ENCODE peak calls at places on chromosomes 12 and 14, in nine cellular contexts. F is HFF-Myc, H is RWPE1, W is HepG2, U is fibroblast of mammary gland, Z is foreskin fibroblast, C is cardiac muscle cell, L is esophagus squamous epithelium, R is A549. K is an unnamed sample.
A peak's percentile ranks its signal among the peaks of the same experiment; 100 is the strongest.

GRCh38 chr12:20189767-20190166 is 178.6 kb upstream of the PDE3A start:
- DNase-seq in F (no peak), U (no peak), C (no peak), R (no peak), L (no peak), Z (no peak), H (no peak), W (no peak), K (no peak)

GRCh38 chr14:105185001-105185400 is 3.9 kb upstream of the NUDT14 start:
- DNase-seq in W (no peak), R (no peak), L (no peak), H (no peak), Z (no peak), U (no peak), F (no peak), C (no peak), K (no peak)

GRCh38 chr12:89461190-89461589 is 63.4 kb downstream of the GALNT4 start:
- DNase-seq in W (no peak), H (no peak), L (no peak), C (peak; percentile 37), R (no peak), Z (no peak), F (no peak), U (peak; percentile 20), K (peak; percentile 63)

GRCh38 chr12:106342397-106343212 is 14.9 kb upstream of the POLR3B start:
- DNase-seq in Z (peak; percentile 75), C (peak; percentile 71), U (peak; percentile 89), L (no peak), F (peak; percentile 27), R (peak; percentile 44), W (peak; percentile 39), H (peak; percentile 51), K (peak; percentile 74)

GRCh38 chr14:89108608-89109007 is 284.2 kb downstream of the TTC8 start:
- DNase-seq in C (no peak), L (no peak), F (no peak), Z (no peak), U (no peak), H (no peak), R (no peak), W (no peak), K (no peak)

GRCh38 chr14:24848427-24848826 is 201.5 kb downstream of the STXBP6 start:
- DNase-seq in F (no peak), L (no peak), C (peak; percentile 46), U (peak; percentile 74), Z (peak; percentile 64), W (no peak), R (no peak), H (no peak), K (peak; percentile 71)

GRCh38 chr14:51807355-51807754 is 53.1 kb upstream of the GNG2 start:
- DNase-seq in L (no peak), H (no peak), W (no peak), F (no peak), U (peak; percentile 83), R (no peak), C (peak; percentile 7), Z (no peak), K (no peak)

GRCh38 chr12:110853856-110854255 is 7.1 kb downstream of the CCDC63 start:
- DNase-seq in F (no peak), Z (no peak), U (no peak), R (no peak), C (peak; percentile 76), H (no peak), W (no peak), L (no peak), K (no peak)

GRCh38 chr14:32809255-32809654 is 129.4 kb upstream of the NPAS3 start:
- DNase-seq in C (no peak), R (no peak), W (no peak), H (no peak), F (no peak), Z (no peak), L (no peak), U (no peak), K (no peak)

GRCh38 chr14:94844593-94844992 is 74.7 kb upstream of the GSC start:
- DNase-seq in F (no peak), W (no peak), U (no peak), H (no peak), R (no peak), Z (no peak), C (no peak), L (no peak), K (no peak)

GRCh38 chr14:100841445-100842403 is 15.8 kb downstream of the MEG3 start:
- DNase-seq in W (no peak), Z (no peak), C (no peak), F (no peak), R (no peak), H (no peak), L (no peak), U (no peak), K (no peak)

GRCh38 chr12:32334384-32334783 is 65.0 kb upstream of the FGD4 start:
- DNase-seq in W (no peak), U (no peak), H (no peak), R (no peak), Z (no peak), C (no peak), L (no peak), F (no peak), K (no peak)

GRCh38 chr12:91914701-91915100 is 230.9 kb downstream of the BTG1 start:
- DNase-seq in H (no peak), U (no peak), C (no peak), Z (no peak), R (no peak), F (no peak), L (no peak), W (no peak), K (no peak)

GRCh38 chr12:69916541-69917270 is 91.7 kb downstream of the MYRFL start:
- DNase-seq in R (no peak), F (no peak), Z (no peak), W (no peak), H (no peak), L (no peak), U (peak; percentile 22), C (peak; percentile 31), K (no peak)

GRCh38 chr12:123120452-123121166 is 30.3 kb downstream of the PITPNM2 start:
- DNase-seq in F (no peak), L (no peak), Z (peak; percentile 38), C (no peak), R (no peak), W (no peak), U (peak; percentile 51), H (no peak), K (no peak)

GRCh38 chr12:92064420-92064819 is 81.2 kb downstream of the BTG1 start:
- DNase-seq in W (peak; percentile 30), L (no peak), U (no peak), R (peak; percentile 49), F (no peak), C (no peak), Z (no peak), H (no peak), K (peak; percentile 40)

GRCh38 chr12:2624543-2625266 is 170.1 kb upstream of the FKBP4 start:
- DNase-seq in W (no peak), F (peak; percentile 33), C (peak; percentile 18), R (peak; percentile 55), H (peak; percentile 43), L (no peak), Z (peak; percentile 21), U (peak; percentile 30), K (peak; percentile 45)

GRCh38 chr12:94707892-94708291 is 57.5 kb upstream of the TMCC3 start:
- DNase-seq in C (peak; percentile 84), H (no peak), L (no peak), Z (peak; percentile 38), F (no peak), U (peak; percentile 51), R (no peak), W (no peak), K (peak; percentile 73)

GRCh38 chr12:3275171-3276041 is 198.2 kb downstream of the TSPAN9 start:
- DNase-seq in H (peak; percentile 74), W (peak; percentile 31), U (peak; percentile 59), Z (peak; percentile 58), R (peak; percentile 62), L (no peak), C (peak; percentile 77), F (no peak), K (peak; percentile 68)

GRCh38 chr12:95371571-95371970 is 102.4 kb upstream of the METAP2 start:
- DNase-seq in C (no peak), F (no peak), U (no peak), Z (peak; percentile 7), R (no peak), L (no peak), W (no peak), H (no peak), K (no peak)

GRCh38 chr12:95997911-95998510 is 1.9 kb upstream of the HAL start:
- DNase-seq in C (no peak), H (peak; percentile 5), R (no peak), U (peak; percentile 2), F (no peak), W (peak; percentile 5), Z (no peak), L (no peak), K (no peak)

GRCh38 chr14:35369701-35370191 is 34.8 kb downstream of the NFKBIA start:
- DNase-seq in W (no peak), F (no peak), H (peak; percentile 89), C (no peak), U (peak; percentile 49), Z (no peak), L (no peak), R (peak; percentile 73), K (no peak)

GRCh38 chr14:86961106-86961716 is 1031.8 kb downstream of the GALC start:
- DNase-seq in L (no peak), W (peak; percentile 9), F (no peak), H (peak; percentile 8), U (peak; percentile 32), C (no peak), Z (no peak), R (peak; percentile 18), K (no peak)
- TF ChIP-seq CTCF in L (no peak), W (peak; percentile 60), F (peak; percentile 48), H (no peak), U (peak; percentile 62), C (no peak), Z (peak; percentile 32), R (no peak), K (peak; percentile 12)

DNA sequence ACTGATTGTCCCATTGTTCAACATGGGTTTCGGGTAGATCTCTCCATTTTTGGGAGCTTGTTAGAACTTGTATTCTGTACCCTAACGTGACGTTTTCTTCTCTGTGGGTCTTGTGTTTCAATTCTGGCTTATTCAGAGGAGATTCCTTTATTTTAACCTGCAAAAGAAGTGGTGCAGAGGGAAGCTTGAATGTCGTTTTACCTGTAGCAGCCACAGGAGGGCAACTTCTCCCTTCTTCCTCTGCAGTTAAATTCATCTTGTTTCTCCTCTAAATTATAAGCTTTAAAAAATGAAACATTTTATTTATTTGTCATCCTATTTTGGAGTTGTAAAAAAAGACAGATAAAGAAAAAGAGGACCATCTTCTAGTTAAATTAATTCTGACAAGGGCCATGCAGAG is 13.7 kb upstream of the CLEC4D start:
- DNase-seq in C (no peak), U (no peak), Z (no peak), L (no peak), W (no peak), F (no peak), R (no peak), H (no peak), K (no peak)
- TF ChIP-seq CTCF in C (no peak), U (no peak), Z (no peak), L (no peak), W (no peak), F (no peak), R (no peak), H (no peak), K (no peak)

GRCh38 chr12:48937170-48937569 is 11.9 kb upstream of the FKBP11 start:
- DNase-seq in F (no peak), H (no peak), Z (no peak), U (no peak), L (no peak), C (no peak), W (no peak), R (peak; percentile 39), K (no peak)
- TF ChIP-seq CTCF in F (peak; percentile 45), H (no peak), Z (no peak), U (no peak), L (no peak), C (peak; percentile 17), W (peak; percentile 17), R (peak; percentile 8), K (no peak)

GRCh38 chr12:7319934-7320333 is 16.1 kb downstream of the ACSM4 start:
- DNase-seq in U (peak; percentile 5), C (no peak), L (no peak), W (no peak), R (no peak), Z (peak; percentile 4), H (no peak), F (no peak), K (no peak)
- TF ChIP-seq CTCF in U (no peak), C (no peak), L (no peak), W (no peak), R (no peak), Z (no peak), H (no peak), F (no peak), K (peak; percentile 12)